ENCODE peak calls at places on chromosomes 4 and X, in ten cellular contexts. V, C, N, U, B, T, O, H, W and D are unnamed samples.

GRCh38 chrX:118226060-118226428 is 109.4 kb upstream of the KLHL13 start:
- DNase-seq in V (no peak), C (no peak), N (no peak), U (no peak), B (no peak), T (peak; percentile 45), O (no peak), H (peak; percentile 2), W (no peak), D (no peak)

GRCh38 chrX:110180176-110180927 is 137.5 kb downstream of the AMMECR1 start:
- DNase-seq in V (no peak), C (no peak), N (no peak), U (peak; percentile 66), B (no peak), T (no peak), O (no peak), H (peak; percentile 27), W (no peak), D (no peak)

GRCh38 chr4:64781737-64782326 is 372.6 kb upstream of the TECRL start:
- DNase-seq in V (no peak), C (no peak), N (no peak), U (peak; percentile 34), B (no peak), T (peak; percentile 68), O (no peak), H (peak; percentile 34), W (no peak), D (no peak)

GRCh38 chr4:41532880-41533279 is 5.1 kb upstream of the LIMCH1 start:
- DNase-seq in V (no peak), C (no peak), N (no peak), U (no peak), B (no peak), T (no peak), O (no peak), H (no peak), W (no peak), D (no peak)

GRCh38 chrX:45851434-45851991 is 650.8 kb upstream of the DIPK2B start:
- DNase-seq in V (peak; percentile 70), C (peak; percentile 52), N (peak; percentile 38), U (peak; percentile 87), B (peak; percentile 74), T (no peak), O (no peak), H (peak; percentile 85), W (peak; percentile 66), D (no peak)

GRCh38 chr4:146243141-146243882 is 29.0 kb downstream of the REELD1 start:
- DNase-seq in V (peak; percentile 75), C (no peak), N (peak; percentile 16), U (no peak), B (peak; percentile 65), T (peak; percentile 22), O (no peak), H (peak; percentile 58), W (peak; percentile 65), D (peak; percentile 76)

GRCh38 chr4:24657768-24658617 is 73.6 kb upstream of the DHX15 start:
- DNase-seq in V (peak; percentile 7), C (no peak), N (peak; percentile 9), U (peak; percentile 99), B (no peak), T (peak; percentile 45), O (no peak), H (peak; percentile 75), W (peak; percentile 0), D (peak; percentile 7)

GRCh38 chr4:152536545-152537182 is 772 bp upstream of the FBXW7 start:
- DNase-seq in V (peak; percentile 69), C (no peak), N (peak; percentile 69), U (peak; percentile 70), B (no peak), T (peak; percentile 91), O (no peak), H (no peak), W (no peak), D (no peak)

GRCh38 chrX:101708180-101708579 is 48.5 kb upstream of the ARMCX2 start:
- DNase-seq in V (no peak), C (no peak), N (no peak), U (no peak), B (no peak), T (no peak), O (no peak), H (no peak), W (no peak), D (no peak)